ENCODE peak calls at places on chromosomes 5 and 9, in five cellular contexts. C is retina, F is small intestine, H is fibroblast of pulmonary artery, E is head of caudate nucleus. G is an unnamed sample.

GRCh38 chr9:117460743-117461142 is 45.9 kb upstream of the ASTN2 start:
- DNase-seq in H (no peak), F (no peak), E (no peak), C (no peak), G (no peak)

GRCh38 chr9:69546265-69546664 is 125.9 kb downstream of the APBA1 start:
- DNase-seq in H (peak), C (peak), F (no peak), E (peak), G (no peak)

GRCh38 chr9:20557286-20557685 is 65.0 kb downstream of the MLLT3 start:
- DNase-seq in C (no peak), F (no peak), E (no peak), H (no peak), G (no peak)

GRCh38 chr5:137615171-137615775 is 116.1 kb upstream of the SPOCK1 start:
- DNase-seq in F (no peak), C (no peak), H (no peak), E (no peak), G (no peak)

GRCh38 chr5:157519579-157520253 is 55.9 kb downstream of the ADAM19 start:
- DNase-seq in H (no peak), F (no peak), C (no peak), E (no peak), G (no peak)

GRCh38 chr5:150523472-150524350 is 15.8 kb downstream of the NDST1 start:
- DNase-seq in F (peak), C (no peak), E (no peak), H (peak), G (no peak)

GRCh38 chr5:113487779-113488644 is at the start of gene MCC:
- DNase-seq in H (peak), E (peak), F (peak), C (peak), G (peak)

GRCh38 chr5:158848634-158849033 is 251.1 kb downstream of the EBF1 start:
- DNase-seq in E (no peak), F (no peak), C (no peak), H (no peak), G (no peak)

GRCh38 chr9:107491081-107492053 is 1.8 kb upstream of the KLF4 start:
- DNase-seq in C (peak), H (no peak), F (peak), E (no peak), G (peak)

GRCh38 chr9:114366334-114367128 is 21.3 kb downstream of the AKNA start:
- DNase-seq in F (peak), H (peak), E (no peak), C (no peak), G (no peak)

GRCh38 chr9:133403766-133404439 is 13.9 kb downstream of the REXO4 start:
- DNase-seq in C (no peak), F (peak), H (peak), E (peak), G (no peak)

GRCh38 chr5:179271301-179271650 is 74.0 kb downstream of the ADAMTS2 start:
- DNase-seq in H (no peak), C (no peak), E (no peak), F (no peak), G (no peak)

GRCh38 chr5:138724470-138725146 is 28.6 kb upstream of the CTNNA1 start:
- DNase-seq in F (no peak), H (peak), C (no peak), E (no peak), G (no peak)

GRCh38 chr5:88695232-88695631 is 187.8 kb downstream of the MEF2C start:
- DNase-seq in E (no peak), F (no peak), C (peak), H (no peak), G (no peak)

GRCh38 chr9:80191108-80191507 is 619.3 kb downstream of the TLE4 start:
- DNase-seq in C (no peak), E (no peak), H (no peak), F (no peak), G (no peak)

GRCh38 chr5:76838481-76839261 is 11.1 kb upstream of the S100Z start:
- DNase-seq in E (no peak), F (peak), C (no peak), H (peak), G (no peak)

GRCh38 chr9:92328225-92328624 is 2.5 kb downstream of the CENPP start:
- DNase-seq in F (peak), E (no peak), C (no peak), H (peak), G (no peak)

GRCh38 chr5:122220498-122220897 is 91.2 kb downstream of the ZNF474 start:
- DNase-seq in H (no peak), F (no peak), C (no peak), E (no peak), G (no peak)

GRCh38 chr9:6128030-6128429 is 87.6 kb upstream of the IL33 start:
- DNase-seq in C (no peak), F (no peak), H (no peak), E (no peak), G (no peak)

GRCh38 chr9:80699551-80699998 is 989.8 kb downstream of the TLE1 start:
- DNase-seq in C (peak), E (no peak), H (peak), F (no peak), G (no peak)

GRCh38 chr5:150081541-150082283 is 4.6 kb downstream of the CSF1R start:
- DNase-seq in F (no peak), E (no peak), C (peak), H (peak), G (peak)

GRCh38 chr5:177429248-177430045 is 3.0 kb downstream of the GRK6 start:
- DNase-seq in H (no peak), E (no peak), F (peak), C (no peak), G (no peak)

GRCh38 chr5:147796556-147797308 is 14.2 kb upstream of the JAKMIP2 start:
- DNase-seq in E (no peak), C (no peak), F (no peak), H (no peak), G (no peak)